ENCODE peak calls at places on chromosome 15, in eight cellular contexts. M is activated naive CD8-positive, alpha-beta T cell treated with anti-CD3 and anti-CD28 coated beads for 36 hours; B is islet precursor cell; P is stimulated activated naive CD8-positive, alpha-beta T cell treated with anti-CD3 and anti-CD28 coated beads, Interleukin-15, Interleukin-2, amounts not matched to agents 100 U/mL and 50 U/mL, for 24 hours; E is activated CD4-positive, alpha-beta T cell treated with anti-CD3 and anti-CD28 coated beads, Interleukin-2, amount 50 U/mL, for 4 hours; D is amniotic stem cell; T is activated T-helper 1 cell treated with anti-CD3 and anti-CD28 coated beads, Interleukin-12 subunit alpha, Interleukin-12 subunit beta, Interleukin-2, Interleukin-4 antibody, amounts not matched to agents 30 ng/mL and 10 ng/mL and 1 ng/mL, durations not matched to agents 14 hours and 24 hours and 36 hours; A is endothelial cell of umbilical vein. K is an unnamed sample.

GRCh38 chr15:101288905-101289513 is 6.0 kb downstream of the SNRPA1 start:
- DNase-seq in M (no peak), B (no peak), P (no peak), E (no peak), D (no peak), T (no peak), A (peak), K (no peak)

GRCh38 chr15:25368855-25369254 is 70.0 kb downstream of the UBE3A start:
- DNase-seq in M (no peak), B (no peak), P (no peak), E (no peak), D (no peak), T (no peak), A (no peak), K (no peak)

GRCh38 chr15:69855601-69856000 is 242.1 kb downstream of the TLE3 start:
- DNase-seq in M (no peak), B (peak), P (no peak), E (no peak), D (no peak), T (no peak), A (no peak), K (no peak)

GRCh38 chr15:54017911-54018310 is 39.7 kb downstream of the UNC13C start:
- DNase-seq in M (no peak), B (no peak), P (no peak), E (no peak), D (no peak), T (no peak), A (no peak), K (no peak)

GRCh38 chr15:99906356-99906755 is 173.1 kb upstream of the LYSMD4 start:
- DNase-seq in M (no peak), B (no peak), P (no peak), E (no peak), D (no peak), T (no peak), A (no peak), K (no peak)

GRCh38 chr15:70772402-70772801 is 9.0 kb upstream of the UACA start:
- DNase-seq in M (no peak), B (no peak), P (no peak), E (no peak), D (no peak), T (no peak), A (no peak), K (no peak)

GRCh38 chr15:57972801-57973311 is 92.7 kb downstream of the ALDH1A2 start:
- DNase-seq in M (no peak), B (no peak), P (no peak), E (no peak), D (no peak), T (no peak), A (no peak), K (no peak)

GRCh38 chr15:71443538-71443937 is 328.3 kb downstream of the THSD4 start:
- DNase-seq in M (peak), B (no peak), P (peak), E (peak), D (peak), T (no peak), A (peak), K (peak)

GRCh38 chr15:68449389-68449788 is 17.4 kb upstream of the ITGA11 start:
- DNase-seq in M (no peak), B (no peak), P (no peak), E (no peak), D (no peak), T (no peak), A (no peak), K (no peak)

GRCh38 chr15:55246567-55246966 is 43.0 kb downstream of the RAB27A start:
- DNase-seq in M (no peak), B (no peak), P (no peak), E (no peak), D (no peak), T (no peak), A (no peak), K (no peak)

GRCh38 chr15:67834593-67835348 is 5.1 kb downstream of the RNU6-1 start:
- DNase-seq in M (no peak), B (no peak), P (no peak), E (no peak), D (no peak), T (no peak), A (no peak), K (no peak)

GRCh38 chr15:90225504-90226234 is 8.1 kb downstream of the CIB1 start:
- DNase-seq in M (no peak), B (no peak), P (no peak), E (no peak), D (no peak), T (no peak), A (no peak), K (no peak)

GRCh38 chr15:75672646-75673425 is 25.1 kb downstream of the SNX33 start:
- DNase-seq in M (no peak), B (peak), P (no peak), E (no peak), D (peak), T (no peak), A (peak), K (no peak)

GRCh38 chr15:90531147-90531546 is 1.4 kb downstream of the CRTC3 start:
- DNase-seq in M (no peak), B (no peak), P (no peak), E (no peak), D (no peak), T (no peak), A (no peak), K (no peak)

GRCh38 chr15:78374436-78375393 is 34.6 kb downstream of the CRABP1 start:
- DNase-seq in M (no peak), B (no peak), P (no peak), E (no peak), D (no peak), T (no peak), A (no peak), K (peak)

GRCh38 chr15:92492556-92492955 is 98.9 kb downstream of the ST8SIA2 start:
- DNase-seq in M (no peak), B (no peak), P (no peak), E (no peak), D (no peak), T (no peak), A (no peak), K (no peak)

GRCh38 chr15:62979252-62979651 is 63.3 kb upstream of the TPM1 start:
- DNase-seq in M (no peak), B (no peak), P (no peak), E (no peak), D (no peak), T (no peak), A (no peak), K (no peak)

GRCh38 chr15:67945951-67946700 is 106.3 kb upstream of the RNU6-1 start:
- DNase-seq in M (no peak), B (peak), P (no peak), E (no peak), D (peak), T (no peak), A (no peak), K (peak)

GRCh38 chr15:64701482-64701881 is 73.9 kb downstream of the RBPMS2 start:
- DNase-seq in M (no peak), B (no peak), P (no peak), E (no peak), D (no peak), T (no peak), A (no peak), K (no peak)

K was measured in activated CD8-positive, alpha-beta T cell treated with anti-CD3 and anti-CD28 coated beads for 36 hours.